ENCODE peak calls at places on chromosomes 11 and 22, in six cellular contexts. One of them, this sample, is unnamed.

GRCh38 chr22:49116486-49116885 is 711.2 kb downstream of the BRD1 start:
- DNase-seq in adipocyte: no peak
- DNase-seq in stimulated activated CD8-positive, alpha-beta memory T cell treated with anti-CD3 and anti-CD28 coated beads, Interleukin-12 subunit alpha, Interleukin-12 subunit beta, amount 100 ng/mL, for 4 hours: no peak
- DNase-seq in GM12892: no peak
- DNase-seq in psoas muscle: no peak
- DNase-seq in NCI-H187 treated with DMSO at 0.1 percent for 48 hours: no peak
- DNase-seq in this sample: no peak

GRCh38 chr22:32501797-32502290 is 27.2 kb downstream of the FBXO7 start:
- DNase-seq in adipocyte: peak; percentile 40
- DNase-seq in stimulated activated CD8-positive, alpha-beta memory T cell treated with anti-CD3 and anti-CD28 coated beads, Interleukin-12 subunit alpha, Interleukin-12 subunit beta, amount 100 ng/mL, for 4 hours: no peak
- DNase-seq in GM12892: no peak
- DNase-seq in psoas muscle: no peak
- DNase-seq in NCI-H187 treated with DMSO at 0.1 percent for 48 hours: no peak
- DNase-seq in this sample: no peak

GRCh38 chr22:28594784-28595324 is 84.8 kb downstream of the TTC28 start:
- DNase-seq in adipocyte: peak; percentile 92
- DNase-seq in stimulated activated CD8-positive, alpha-beta memory T cell treated with anti-CD3 and anti-CD28 coated beads, Interleukin-12 subunit alpha, Interleukin-12 subunit beta, amount 100 ng/mL, for 4 hours: no peak
- DNase-seq in GM12892: no peak
- DNase-seq in psoas muscle: no peak
- DNase-seq in NCI-H187 treated with DMSO at 0.1 percent for 48 hours: no peak
- DNase-seq in this sample: no peak

GRCh38 chr11:73972187-73972586 is 10.5 kb downstream of the UCP2 start:
- DNase-seq in adipocyte: no peak
- DNase-seq in stimulated activated CD8-positive, alpha-beta memory T cell treated with anti-CD3 and anti-CD28 coated beads, Interleukin-12 subunit alpha, Interleukin-12 subunit beta, amount 100 ng/mL, for 4 hours: no peak
- DNase-seq in GM12892: no peak
- DNase-seq in psoas muscle: peak; percentile 6
- DNase-seq in NCI-H187 treated with DMSO at 0.1 percent for 48 hours: no peak
- DNase-seq in this sample: no peak

GRCh38 chr11:8100151-8100550 is 19.1 kb downstream of the TUB start:
- DNase-seq in adipocyte: no peak
- DNase-seq in stimulated activated CD8-positive, alpha-beta memory T cell treated with anti-CD3 and anti-CD28 coated beads, Interleukin-12 subunit alpha, Interleukin-12 subunit beta, amount 100 ng/mL, for 4 hours: no peak
- DNase-seq in GM12892: no peak
- DNase-seq in psoas muscle: no peak
- DNase-seq in NCI-H187 treated with DMSO at 0.1 percent for 48 hours: no peak
- DNase-seq in this sample: no peak

GRCh38 chr22:37233751-37234631 is 10.1 kb downstream of the RAC2 start:
- DNase-seq in adipocyte: no peak
- DNase-seq in stimulated activated CD8-positive, alpha-beta memory T cell treated with anti-CD3 and anti-CD28 coated beads, Interleukin-12 subunit alpha, Interleukin-12 subunit beta, amount 100 ng/mL, for 4 hours: no peak
- DNase-seq in GM12892: peak; percentile 2
- DNase-seq in psoas muscle: peak; percentile 40
- DNase-seq in NCI-H187 treated with DMSO at 0.1 percent for 48 hours: no peak
- DNase-seq in this sample: no peak

GRCh38 chr11:78690588-78690987 is 115.9 kb upstream of the NARS2 start:
- DNase-seq in adipocyte: no peak
- DNase-seq in stimulated activated CD8-positive, alpha-beta memory T cell treated with anti-CD3 and anti-CD28 coated beads, Interleukin-12 subunit alpha, Interleukin-12 subunit beta, amount 100 ng/mL, for 4 hours: no peak
- DNase-seq in GM12892: no peak
- DNase-seq in psoas muscle: no peak
- DNase-seq in NCI-H187 treated with DMSO at 0.1 percent for 48 hours: no peak
- DNase-seq in this sample: no peak

GRCh38 chr11:68810164-68810563 is 31.6 kb downstream of the CPT1A start:
- DNase-seq in adipocyte: no peak
- DNase-seq in stimulated activated CD8-positive, alpha-beta memory T cell treated with anti-CD3 and anti-CD28 coated beads, Interleukin-12 subunit alpha, Interleukin-12 subunit beta, amount 100 ng/mL, for 4 hours: no peak
- DNase-seq in GM12892: no peak
- DNase-seq in psoas muscle: peak; percentile 90
- DNase-seq in NCI-H187 treated with DMSO at 0.1 percent for 48 hours: no peak
- DNase-seq in this sample: no peak

GRCh38 chr22:17303840-17304779 is 65.2 kb upstream of the CECR2 start:
- DNase-seq in adipocyte: no peak
- DNase-seq in stimulated activated CD8-positive, alpha-beta memory T cell treated with anti-CD3 and anti-CD28 coated beads, Interleukin-12 subunit alpha, Interleukin-12 subunit beta, amount 100 ng/mL, for 4 hours: peak; percentile 4
- DNase-seq in GM12892: peak; percentile 54
- DNase-seq in psoas muscle: no peak
- DNase-seq in NCI-H187 treated with DMSO at 0.1 percent for 48 hours: no peak
- DNase-seq in this sample: no peak

GRCh38 chr11:17164361-17165246 is 43.2 kb downstream of the PIK3C2A start:
- DNase-seq in adipocyte: peak; percentile 43
- DNase-seq in stimulated activated CD8-positive, alpha-beta memory T cell treated with anti-CD3 and anti-CD28 coated beads, Interleukin-12 subunit alpha, Interleukin-12 subunit beta, amount 100 ng/mL, for 4 hours: no peak
- DNase-seq in GM12892: no peak
- DNase-seq in psoas muscle: no peak
- DNase-seq in NCI-H187 treated with DMSO at 0.1 percent for 48 hours: no peak
- DNase-seq in this sample: no peak

GRCh38 chr11:16615480-16615879 is 123.0 kb upstream of the C11orf58 start:
- DNase-seq in adipocyte: no peak
- DNase-seq in stimulated activated CD8-positive, alpha-beta memory T cell treated with anti-CD3 and anti-CD28 coated beads, Interleukin-12 subunit alpha, Interleukin-12 subunit beta, amount 100 ng/mL, for 4 hours: no peak
- DNase-seq in GM12892: no peak
- DNase-seq in psoas muscle: no peak
- DNase-seq in NCI-H187 treated with DMSO at 0.1 percent for 48 hours: no peak
- DNase-seq in this sample: no peak

GRCh38 chr22:17074648-17075002 is 10.2 kb upstream of the IL17RA start:
- DNase-seq in adipocyte: no peak
- DNase-seq in stimulated activated CD8-positive, alpha-beta memory T cell treated with anti-CD3 and anti-CD28 coated beads, Interleukin-12 subunit alpha, Interleukin-12 subunit beta, amount 100 ng/mL, for 4 hours: no peak
- DNase-seq in GM12892: no peak
- DNase-seq in psoas muscle: no peak
- DNase-seq in NCI-H187 treated with DMSO at 0.1 percent for 48 hours: no peak
- DNase-seq in this sample: no peak

GRCh38 chr11:126459691-126460404 is 104.4 kb downstream of the ST3GAL4 start:
- DNase-seq in adipocyte: peak; percentile 50
- DNase-seq in stimulated activated CD8-positive, alpha-beta memory T cell treated with anti-CD3 and anti-CD28 coated beads, Interleukin-12 subunit alpha, Interleukin-12 subunit beta, amount 100 ng/mL, for 4 hours: no peak
- DNase-seq in GM12892: no peak
- DNase-seq in psoas muscle: no peak
- DNase-seq in NCI-H187 treated with DMSO at 0.1 percent for 48 hours: no peak
- DNase-seq in this sample: no peak

GRCh38 chr11:47983464-47984397 is 3.4 kb downstream of the PTPRJ start:
- DNase-seq in adipocyte: no peak
- DNase-seq in stimulated activated CD8-positive, alpha-beta memory T cell treated with anti-CD3 and anti-CD28 coated beads, Interleukin-12 subunit alpha, Interleukin-12 subunit beta, amount 100 ng/mL, for 4 hours: no peak
- DNase-seq in GM12892: no peak
- DNase-seq in psoas muscle: no peak
- DNase-seq in NCI-H187 treated with DMSO at 0.1 percent for 48 hours: no peak
- DNase-seq in this sample: no peak

GRCh38 chr22:40084246-40084645 is 89.5 kb downstream of the FAM83F start:
- DNase-seq in adipocyte: no peak
- DNase-seq in stimulated activated CD8-positive, alpha-beta memory T cell treated with anti-CD3 and anti-CD28 coated beads, Interleukin-12 subunit alpha, Interleukin-12 subunit beta, amount 100 ng/mL, for 4 hours: no peak
- DNase-seq in GM12892: no peak
- DNase-seq in psoas muscle: no peak
- DNase-seq in NCI-H187 treated with DMSO at 0.1 percent for 48 hours: no peak
- DNase-seq in this sample: no peak

GRCh38 chr22:50348058-50348457 is 4.9 kb downstream of the PPP6R2 start:
- DNase-seq in adipocyte: no peak
- DNase-seq in stimulated activated CD8-positive, alpha-beta memory T cell treated with anti-CD3 and anti-CD28 coated beads, Interleukin-12 subunit alpha, Interleukin-12 subunit beta, amount 100 ng/mL, for 4 hours: no peak
- DNase-seq in GM12892: no peak
- DNase-seq in psoas muscle: no peak
- DNase-seq in NCI-H187 treated with DMSO at 0.1 percent for 48 hours: no peak
- DNase-seq in this sample: no peak

GRCh38 chr11:111960916-111961315 is 23.8 kb downstream of the DIXDC1 start:
- DNase-seq in adipocyte: no peak
- DNase-seq in stimulated activated CD8-positive, alpha-beta memory T cell treated with anti-CD3 and anti-CD28 coated beads, Interleukin-12 subunit alpha, Interleukin-12 subunit beta, amount 100 ng/mL, for 4 hours: no peak
- DNase-seq in GM12892: no peak
- DNase-seq in psoas muscle: peak; percentile 79
- DNase-seq in NCI-H187 treated with DMSO at 0.1 percent for 48 hours: no peak
- DNase-seq in this sample: no peak

GRCh38 chr11:44950036-44950624 is 553 bp downstream of the TP53I11 start:
- DNase-seq in adipocyte: peak; percentile 70
- DNase-seq in stimulated activated CD8-positive, alpha-beta memory T cell treated with anti-CD3 and anti-CD28 coated beads, Interleukin-12 subunit alpha, Interleukin-12 subunit beta, amount 100 ng/mL, for 4 hours: peak; percentile 12
- DNase-seq in GM12892: no peak
- DNase-seq in psoas muscle: peak; percentile 71
- DNase-seq in NCI-H187 treated with DMSO at 0.1 percent for 48 hours: no peak
- DNase-seq in this sample: no peak

GRCh38 chr11:70407814-70408213 is 9.5 kb downstream of the CTTN start:
- DNase-seq in adipocyte: no peak
- DNase-seq in stimulated activated CD8-positive, alpha-beta memory T cell treated with anti-CD3 and anti-CD28 coated beads, Interleukin-12 subunit alpha, Interleukin-12 subunit beta, amount 100 ng/mL, for 4 hours: no peak
- DNase-seq in GM12892: no peak
- DNase-seq in psoas muscle: no peak
- DNase-seq in NCI-H187 treated with DMSO at 0.1 percent for 48 hours: no peak
- DNase-seq in this sample: no peak

GRCh38 chr11:78080818-78081495 is 1.3 kb upstream of the NDUFC2 start:
- DNase-seq in adipocyte: no peak
- DNase-seq in stimulated activated CD8-positive, alpha-beta memory T cell treated with anti-CD3 and anti-CD28 coated beads, Interleukin-12 subunit alpha, Interleukin-12 subunit beta, amount 100 ng/mL, for 4 hours: no peak
- DNase-seq in GM12892: no peak
- DNase-seq in psoas muscle: no peak
- DNase-seq in NCI-H187 treated with DMSO at 0.1 percent for 48 hours: no peak
- DNase-seq in this sample: no peak

GRCh38 chr22:30235687-30236170 is 10.8 kb downstream of the LIF start:
- DNase-seq in adipocyte: peak; percentile 77
- DNase-seq in stimulated activated CD8-positive, alpha-beta memory T cell treated with anti-CD3 and anti-CD28 coated beads, Interleukin-12 subunit alpha, Interleukin-12 subunit beta, amount 100 ng/mL, for 4 hours: no peak
- DNase-seq in GM12892: no peak
- DNase-seq in psoas muscle: no peak
- DNase-seq in NCI-H187 treated with DMSO at 0.1 percent for 48 hours: no peak
- DNase-seq in this sample: no peak

GRCh38 chr11:131776211-131776610 is 405.8 kb downstream of the NTM start:
- DNase-seq in adipocyte: no peak
- DNase-seq in stimulated activated CD8-positive, alpha-beta memory T cell treated with anti-CD3 and anti-CD28 coated beads, Interleukin-12 subunit alpha, Interleukin-12 subunit beta, amount 100 ng/mL, for 4 hours: no peak
- DNase-seq in GM12892: no peak
- DNase-seq in psoas muscle: no peak
- DNase-seq in NCI-H187 treated with DMSO at 0.1 percent for 48 hours: no peak
- DNase-seq in this sample: no peak

GRCh38 chr22:25563757-25564319 is 637 bp upstream of the GRK3 start:
- DNase-seq in adipocyte: peak; percentile 24
- DNase-seq in stimulated activated CD8-positive, alpha-beta memory T cell treated with anti-CD3 and anti-CD28 coated beads, Interleukin-12 subunit alpha, Interleukin-12 subunit beta, amount 100 ng/mL, for 4 hours: peak; percentile 16
- DNase-seq in GM12892: no peak
- DNase-seq in psoas muscle: no peak
- DNase-seq in NCI-H187 treated with DMSO at 0.1 percent for 48 hours: no peak
- DNase-seq in this sample: no peak

GRCh38 chr11:73200256-73200655 is 17.8 kb upstream of the P2RY2 start:
- DNase-seq in adipocyte: no peak
- DNase-seq in stimulated activated CD8-positive, alpha-beta memory T cell treated with anti-CD3 and anti-CD28 coated beads, Interleukin-12 subunit alpha, Interleukin-12 subunit beta, amount 100 ng/mL, for 4 hours: no peak
- DNase-seq in GM12892: no peak
- DNase-seq in psoas muscle: peak; percentile 26
- DNase-seq in NCI-H187 treated with DMSO at 0.1 percent for 48 hours: no peak
- DNase-seq in this sample: no peak

GRCh38 chr22:44702479-44703219 is 645 bp downstream of the PRR5 start:
- DNase-seq in adipocyte: peak; percentile 85
- DNase-seq in stimulated activated CD8-positive, alpha-beta memory T cell treated with anti-CD3 and anti-CD28 coated beads, Interleukin-12 subunit alpha, Interleukin-12 subunit beta, amount 100 ng/mL, for 4 hours: no peak
- DNase-seq in GM12892: no peak
- DNase-seq in psoas muscle: no peak
- DNase-seq in NCI-H187 treated with DMSO at 0.1 percent for 48 hours: no peak
- DNase-seq in this sample: no peak

GRCh38 chr11:102990145-102990544 is 34.6 kb upstream of the MMP13 start:
- DNase-seq in adipocyte: peak; percentile 54
- DNase-seq in stimulated activated CD8-positive, alpha-beta memory T cell treated with anti-CD3 and anti-CD28 coated beads, Interleukin-12 subunit alpha, Interleukin-12 subunit beta, amount 100 ng/mL, for 4 hours: no peak
- DNase-seq in GM12892: no peak
- DNase-seq in psoas muscle: no peak
- DNase-seq in NCI-H187 treated with DMSO at 0.1 percent for 48 hours: no peak
- DNase-seq in this sample: no peak

GRCh38 chr11:61890536-61891330 is 612 bp downstream of the FADS3 start:
- DNase-seq in adipocyte: peak; percentile 85
- DNase-seq in stimulated activated CD8-positive, alpha-beta memory T cell treated with anti-CD3 and anti-CD28 coated beads, Interleukin-12 subunit alpha, Interleukin-12 subunit beta, amount 100 ng/mL, for 4 hours: peak; percentile 10
- DNase-seq in GM12892: no peak
- DNase-seq in psoas muscle: peak; percentile 88
- DNase-seq in NCI-H187 treated with DMSO at 0.1 percent for 48 hours: no peak
- DNase-seq in this sample: no peak

GRCh38 chr11:211295-211694 is 3.8 kb downstream of the RIC8A start:
- DNase-seq in adipocyte: no peak
- DNase-seq in stimulated activated CD8-positive, alpha-beta memory T cell treated with anti-CD3 and anti-CD28 coated beads, Interleukin-12 subunit alpha, Interleukin-12 subunit beta, amount 100 ng/mL, for 4 hours: no peak
- DNase-seq in GM12892: no peak
- DNase-seq in psoas muscle: peak; percentile 35
- DNase-seq in NCI-H187 treated with DMSO at 0.1 percent for 48 hours: no peak
- DNase-seq in this sample: no peak

This sample was measured in frontal cortex.